ENCODE peak calls at places on chromosome 13, in eight cellular contexts. One of them, this sample, is unnamed.

GRCh38 chr13:98141509-98141908 is 1.4 kb upstream of the FARP1 start:
- DNase-seq in aorta: no peak
- DNase-seq in renal cortical epithelial cell: no peak
- DNase-seq in effector memory CD8-positive, alpha-beta T cell: no peak
- DNase-seq in stomach: no peak
- DNase-seq in tibial nerve: no peak
- DNase-seq in activated CD4-positive, alpha-beta T cell treated with anti-CD3 and anti-CD28 coated beads, Interleukin-2, amount 50 U/mL, for 4 hours: no peak
- DNase-seq in T-helper 9 cell: no peak
- DNase-seq in this sample: no peak

GRCh38 chr13:84400711-84401110 is 518.4 kb upstream of the SLITRK1 start:
- DNase-seq in aorta: no peak
- DNase-seq in renal cortical epithelial cell: peak; percentile 95
- DNase-seq in effector memory CD8-positive, alpha-beta T cell: no peak
- DNase-seq in stomach: no peak
- DNase-seq in tibial nerve: no peak
- DNase-seq in activated CD4-positive, alpha-beta T cell treated with anti-CD3 and anti-CD28 coated beads, Interleukin-2, amount 50 U/mL, for 4 hours: no peak
- DNase-seq in T-helper 9 cell: no peak
- DNase-seq in this sample: no peak

GRCh38 chr13:42272115-42272756 is at the start of gene AKAP11:
- DNase-seq in aorta: peak; percentile 86
- DNase-seq in renal cortical epithelial cell: no peak
- DNase-seq in effector memory CD8-positive, alpha-beta T cell: peak; percentile 35
- DNase-seq in stomach: peak; percentile 45
- DNase-seq in tibial nerve: peak; percentile 26
- DNase-seq in activated CD4-positive, alpha-beta T cell treated with anti-CD3 and anti-CD28 coated beads, Interleukin-2, amount 50 U/mL, for 4 hours: peak; percentile 39
- DNase-seq in T-helper 9 cell: peak; percentile 37
- DNase-seq in this sample: peak; percentile 74

GRCh38 chr13:42992585-42993122 is 613 bp upstream of the EPSTI1 start:
- DNase-seq in aorta: no peak
- DNase-seq in renal cortical epithelial cell: no peak
- DNase-seq in effector memory CD8-positive, alpha-beta T cell: no peak
- DNase-seq in stomach: no peak
- DNase-seq in tibial nerve: no peak
- DNase-seq in activated CD4-positive, alpha-beta T cell treated with anti-CD3 and anti-CD28 coated beads, Interleukin-2, amount 50 U/mL, for 4 hours: no peak
- DNase-seq in T-helper 9 cell: no peak
- DNase-seq in this sample: no peak

GRCh38 chr13:33235078-33235477 is 50.5 kb downstream of the STARD13 start:
- DNase-seq in aorta: no peak
- DNase-seq in renal cortical epithelial cell: no peak
- DNase-seq in effector memory CD8-positive, alpha-beta T cell: no peak
- DNase-seq in stomach: no peak
- DNase-seq in tibial nerve: peak; percentile 33
- DNase-seq in activated CD4-positive, alpha-beta T cell treated with anti-CD3 and anti-CD28 coated beads, Interleukin-2, amount 50 U/mL, for 4 hours: no peak
- DNase-seq in T-helper 9 cell: no peak
- DNase-seq in this sample: no peak

GRCh38 chr13:71522976-71523517 is 344.0 kb downstream of the DACH1 start:
- DNase-seq in aorta: no peak
- DNase-seq in renal cortical epithelial cell: no peak
- DNase-seq in effector memory CD8-positive, alpha-beta T cell: no peak
- DNase-seq in stomach: no peak
- DNase-seq in tibial nerve: no peak
- DNase-seq in activated CD4-positive, alpha-beta T cell treated with anti-CD3 and anti-CD28 coated beads, Interleukin-2, amount 50 U/mL, for 4 hours: no peak
- DNase-seq in T-helper 9 cell: no peak
- DNase-seq in this sample: no peak

GRCh38 chr13:114115191-114115671 is 17.2 kb downstream of the RASA3 start:
- DNase-seq in aorta: peak; percentile 78
- DNase-seq in renal cortical epithelial cell: peak; percentile 90
- DNase-seq in effector memory CD8-positive, alpha-beta T cell: no peak
- DNase-seq in stomach: peak; percentile 29
- DNase-seq in tibial nerve: no peak
- DNase-seq in activated CD4-positive, alpha-beta T cell treated with anti-CD3 and anti-CD28 coated beads, Interleukin-2, amount 50 U/mL, for 4 hours: no peak
- DNase-seq in T-helper 9 cell: no peak
- DNase-seq in this sample: peak; percentile 65

GRCh38 chr13:84844473-84844872 is 954.7 kb downstream of the SLITRK6 start:
- DNase-seq in aorta: no peak
- DNase-seq in renal cortical epithelial cell: peak; percentile 23
- DNase-seq in effector memory CD8-positive, alpha-beta T cell: no peak
- DNase-seq in stomach: no peak
- DNase-seq in tibial nerve: no peak
- DNase-seq in activated CD4-positive, alpha-beta T cell treated with anti-CD3 and anti-CD28 coated beads, Interleukin-2, amount 50 U/mL, for 4 hours: no peak
- DNase-seq in T-helper 9 cell: no peak
- DNase-seq in this sample: no peak

GRCh38 chr13:60412909-60413616 is 16.0 kb downstream of the TDRD3 start:
- DNase-seq in aorta: no peak
- DNase-seq in renal cortical epithelial cell: no peak
- DNase-seq in effector memory CD8-positive, alpha-beta T cell: no peak
- DNase-seq in stomach: no peak
- DNase-seq in tibial nerve: no peak
- DNase-seq in activated CD4-positive, alpha-beta T cell treated with anti-CD3 and anti-CD28 coated beads, Interleukin-2, amount 50 U/mL, for 4 hours: no peak
- DNase-seq in T-helper 9 cell: no peak
- DNase-seq in this sample: no peak

GRCh38 chr13:112972867-112973576 is 4.0 kb downstream of the MCF2L start:
- DNase-seq in aorta: peak; percentile 54
- DNase-seq in renal cortical epithelial cell: no peak
- DNase-seq in effector memory CD8-positive, alpha-beta T cell: no peak
- DNase-seq in stomach: peak; percentile 53
- DNase-seq in tibial nerve: no peak
- DNase-seq in activated CD4-positive, alpha-beta T cell treated with anti-CD3 and anti-CD28 coated beads, Interleukin-2, amount 50 U/mL, for 4 hours: no peak
- DNase-seq in T-helper 9 cell: no peak
- DNase-seq in this sample: no peak

GRCh38 chr13:109616021-109616420 is 170.4 kb downstream of the IRS2 start:
- DNase-seq in aorta: no peak
- DNase-seq in renal cortical epithelial cell: no peak
- DNase-seq in effector memory CD8-positive, alpha-beta T cell: no peak
- DNase-seq in stomach: no peak
- DNase-seq in tibial nerve: no peak
- DNase-seq in activated CD4-positive, alpha-beta T cell treated with anti-CD3 and anti-CD28 coated beads, Interleukin-2, amount 50 U/mL, for 4 hours: no peak
- DNase-seq in T-helper 9 cell: no peak
- DNase-seq in this sample: no peak

GRCh38 chr13:101621099-101621498 is 168.6 kb downstream of the ITGBL1 start:
- DNase-seq in aorta: no peak
- DNase-seq in renal cortical epithelial cell: peak; percentile 50
- DNase-seq in effector memory CD8-positive, alpha-beta T cell: no peak
- DNase-seq in stomach: no peak
- DNase-seq in tibial nerve: no peak
- DNase-seq in activated CD4-positive, alpha-beta T cell treated with anti-CD3 and anti-CD28 coated beads, Interleukin-2, amount 50 U/mL, for 4 hours: no peak
- DNase-seq in T-helper 9 cell: no peak
- DNase-seq in this sample: no peak

GRCh38 chr13:39956036-39956435 is 300.6 kb downstream of the COG6 start:
- DNase-seq in aorta: no peak
- DNase-seq in renal cortical epithelial cell: no peak
- DNase-seq in effector memory CD8-positive, alpha-beta T cell: no peak
- DNase-seq in stomach: no peak
- DNase-seq in tibial nerve: no peak
- DNase-seq in activated CD4-positive, alpha-beta T cell treated with anti-CD3 and anti-CD28 coated beads, Interleukin-2, amount 50 U/mL, for 4 hours: no peak
- DNase-seq in T-helper 9 cell: no peak
- DNase-seq in this sample: no peak

GRCh38 chr13:33665776-33666175 is 152.2 kb upstream of the RFC3 start:
- DNase-seq in aorta: no peak
- DNase-seq in renal cortical epithelial cell: no peak
- DNase-seq in effector memory CD8-positive, alpha-beta T cell: no peak
- DNase-seq in stomach: no peak
- DNase-seq in tibial nerve: no peak
- DNase-seq in activated CD4-positive, alpha-beta T cell treated with anti-CD3 and anti-CD28 coated beads, Interleukin-2, amount 50 U/mL, for 4 hours: no peak
- DNase-seq in T-helper 9 cell: no peak
- DNase-seq in this sample: no peak

GRCh38 chr13:75417647-75418046 is 64.3 kb downstream of the TBC1D4 start:
- DNase-seq in aorta: no peak
- DNase-seq in renal cortical epithelial cell: peak; percentile 55
- DNase-seq in effector memory CD8-positive, alpha-beta T cell: no peak
- DNase-seq in stomach: no peak
- DNase-seq in tibial nerve: no peak
- DNase-seq in activated CD4-positive, alpha-beta T cell treated with anti-CD3 and anti-CD28 coated beads, Interleukin-2, amount 50 U/mL, for 4 hours: no peak
- DNase-seq in T-helper 9 cell: no peak
- DNase-seq in this sample: no peak

GRCh38 chr13:79724348-79725103 is 243.6 kb downstream of the NDFIP2 start:
- DNase-seq in aorta: no peak
- DNase-seq in renal cortical epithelial cell: peak; percentile 96
- DNase-seq in effector memory CD8-positive, alpha-beta T cell: no peak
- DNase-seq in stomach: no peak
- DNase-seq in tibial nerve: no peak
- DNase-seq in activated CD4-positive, alpha-beta T cell treated with anti-CD3 and anti-CD28 coated beads, Interleukin-2, amount 50 U/mL, for 4 hours: no peak
- DNase-seq in T-helper 9 cell: no peak
- DNase-seq in this sample: no peak

GRCh38 chr13:34044041-34044440 is 226.1 kb downstream of the RFC3 start:
- DNase-seq in aorta: no peak
- DNase-seq in renal cortical epithelial cell: no peak
- DNase-seq in effector memory CD8-positive, alpha-beta T cell: no peak
- DNase-seq in stomach: no peak
- DNase-seq in tibial nerve: no peak
- DNase-seq in activated CD4-positive, alpha-beta T cell treated with anti-CD3 and anti-CD28 coated beads, Interleukin-2, amount 50 U/mL, for 4 hours: no peak
- DNase-seq in T-helper 9 cell: no peak
- DNase-seq in this sample: no peak

GRCh38 chr13:47019977-47020376 is 123.1 kb upstream of the HTR2A start:
- DNase-seq in aorta: no peak
- DNase-seq in renal cortical epithelial cell: no peak
- DNase-seq in effector memory CD8-positive, alpha-beta T cell: no peak
- DNase-seq in stomach: no peak
- DNase-seq in tibial nerve: no peak
- DNase-seq in activated CD4-positive, alpha-beta T cell treated with anti-CD3 and anti-CD28 coated beads, Interleukin-2, amount 50 U/mL, for 4 hours: no peak
- DNase-seq in T-helper 9 cell: no peak
- DNase-seq in this sample: no peak

GRCh38 chr13:45333973-45334922 is 6.7 kb downstream of the TPT1 start:
- DNase-seq in aorta: no peak
- DNase-seq in renal cortical epithelial cell: no peak
- DNase-seq in effector memory CD8-positive, alpha-beta T cell: peak; percentile 23
- DNase-seq in stomach: no peak
- DNase-seq in tibial nerve: no peak
- DNase-seq in activated CD4-positive, alpha-beta T cell treated with anti-CD3 and anti-CD28 coated beads, Interleukin-2, amount 50 U/mL, for 4 hours: peak; percentile 27
- DNase-seq in T-helper 9 cell: peak; percentile 25
- DNase-seq in this sample: no peak

GRCh38 chr13:32022292-32022691 is 9.3 kb upstream of the FRY start:
- DNase-seq in aorta: no peak
- DNase-seq in renal cortical epithelial cell: no peak
- DNase-seq in effector memory CD8-positive, alpha-beta T cell: no peak
- DNase-seq in stomach: no peak
- DNase-seq in tibial nerve: no peak
- DNase-seq in activated CD4-positive, alpha-beta T cell treated with anti-CD3 and anti-CD28 coated beads, Interleukin-2, amount 50 U/mL, for 4 hours: no peak
- DNase-seq in T-helper 9 cell: no peak
- DNase-seq in this sample: no peak

GRCh38 chr13:89363144-89363543 is 1692.0 kb downstream of the SLITRK5 start:
- DNase-seq in aorta: no peak
- DNase-seq in renal cortical epithelial cell: no peak
- DNase-seq in effector memory CD8-positive, alpha-beta T cell: no peak
- DNase-seq in stomach: no peak
- DNase-seq in tibial nerve: no peak
- DNase-seq in activated CD4-positive, alpha-beta T cell treated with anti-CD3 and anti-CD28 coated beads, Interleukin-2, amount 50 U/mL, for 4 hours: no peak
- DNase-seq in T-helper 9 cell: no peak
- DNase-seq in this sample: no peak

GRCh38 chr13:45909724-45910123 is 58.2 kb upstream of the SIAH3 start:
- DNase-seq in aorta: no peak
- DNase-seq in renal cortical epithelial cell: no peak
- DNase-seq in effector memory CD8-positive, alpha-beta T cell: no peak
- DNase-seq in stomach: no peak
- DNase-seq in tibial nerve: no peak
- DNase-seq in activated CD4-positive, alpha-beta T cell treated with anti-CD3 and anti-CD28 coated beads, Interleukin-2, amount 50 U/mL, for 4 hours: no peak
- DNase-seq in T-helper 9 cell: no peak
- DNase-seq in this sample: no peak

GRCh38 chr13:45102136-45102802 is 18.0 kb upstream of the GTF2F2 start:
- DNase-seq in aorta: no peak
- DNase-seq in renal cortical epithelial cell: no peak
- DNase-seq in effector memory CD8-positive, alpha-beta T cell: no peak
- DNase-seq in stomach: no peak
- DNase-seq in tibial nerve: no peak
- DNase-seq in activated CD4-positive, alpha-beta T cell treated with anti-CD3 and anti-CD28 coated beads, Interleukin-2, amount 50 U/mL, for 4 hours: no peak
- DNase-seq in T-helper 9 cell: no peak
- DNase-seq in this sample: no peak

GRCh38 chr13:105799155-105799554 is 736.3 kb downstream of the EFNB2 start:
- DNase-seq in aorta: no peak
- DNase-seq in renal cortical epithelial cell: no peak
- DNase-seq in effector memory CD8-positive, alpha-beta T cell: no peak
- DNase-seq in stomach: no peak
- DNase-seq in tibial nerve: no peak
- DNase-seq in activated CD4-positive, alpha-beta T cell treated with anti-CD3 and anti-CD28 coated beads, Interleukin-2, amount 50 U/mL, for 4 hours: no peak
- DNase-seq in T-helper 9 cell: no peak
- DNase-seq in this sample: no peak

GRCh38 chr13:84279166-84279565 is 396.9 kb upstream of the SLITRK1 start:
- DNase-seq in aorta: no peak
- DNase-seq in renal cortical epithelial cell: no peak
- DNase-seq in effector memory CD8-positive, alpha-beta T cell: no peak
- DNase-seq in stomach: no peak
- DNase-seq in tibial nerve: no peak
- DNase-seq in activated CD4-positive, alpha-beta T cell treated with anti-CD3 and anti-CD28 coated beads, Interleukin-2, amount 50 U/mL, for 4 hours: no peak
- DNase-seq in T-helper 9 cell: no peak
- DNase-seq in this sample: no peak

GRCh38 chr13:25752957-25753540 is 298.8 kb downstream of the SHISA2 start:
- DNase-seq in aorta: peak; percentile 78
- DNase-seq in renal cortical epithelial cell: peak; percentile 82
- DNase-seq in effector memory CD8-positive, alpha-beta T cell: no peak
- DNase-seq in stomach: peak; percentile 67
- DNase-seq in tibial nerve: peak; percentile 43
- DNase-seq in activated CD4-positive, alpha-beta T cell treated with anti-CD3 and anti-CD28 coated beads, Interleukin-2, amount 50 U/mL, for 4 hours: no peak
- DNase-seq in T-helper 9 cell: no peak
- DNase-seq in this sample: peak; percentile 65

GRCh38 chr13:59770451-59770850 is 393.3 kb downstream of the DIAPH3 start:
- DNase-seq in aorta: no peak
- DNase-seq in renal cortical epithelial cell: no peak
- DNase-seq in effector memory CD8-positive, alpha-beta T cell: no peak
- DNase-seq in stomach: no peak
- DNase-seq in tibial nerve: no peak
- DNase-seq in activated CD4-positive, alpha-beta T cell treated with anti-CD3 and anti-CD28 coated beads, Interleukin-2, amount 50 U/mL, for 4 hours: no peak
- DNase-seq in T-helper 9 cell: no peak
- DNase-seq in this sample: no peak

GRCh38 chr13:30864352-30865130 is 41.5 kb upstream of the MEDAG start:
- DNase-seq in aorta: no peak
- DNase-seq in renal cortical epithelial cell: peak; percentile 43
- DNase-seq in effector memory CD8-positive, alpha-beta T cell: no peak
- DNase-seq in stomach: no peak
- DNase-seq in tibial nerve: no peak
- DNase-seq in activated CD4-positive, alpha-beta T cell treated with anti-CD3 and anti-CD28 coated beads, Interleukin-2, amount 50 U/mL, for 4 hours: no peak
- DNase-seq in T-helper 9 cell: no peak
- DNase-seq in this sample: peak; percentile 61

This sample was measured in sciatic nerve.